ENCODE peak calls at places on chromosomes 3 and 15, in nine cellular contexts. N is HTR-8/SVneo; A is NCI-H2029 treated with DMSO at 0.1 percent for 48 hours; Q is nephron progenitor cell; C is psoas muscle; H is NCI-H187 treated with DMSO at 0.1 percent for 48 hours; M is activated CD8-positive, alpha-beta T cell treated with anti-CD3 and anti-CD28 coated beads, Interleukin-2, amount 10 ng/mL, durations not matched to agents 7 days and 5 days; Y is progenitor cell of endocrine pancreas; Z is COR-L47. T is an unnamed sample.
A peak's percentile ranks its signal among the peaks of the same experiment; 100 is the strongest.

GRCh38 chr15:89654847-89655805 is at the start of gene KIF7:
- DNase-seq in C (no peak), H (no peak), M (peak; percentile 32), A (no peak), Z (peak; percentile 28), Q (peak; percentile 77), Y (peak; percentile 54), N (peak; percentile 83), T (peak; percentile 58)

GRCh38 chr3:80190051-80190450 is 422.3 kb upstream of the ROBO1 start:
- DNase-seq in A (no peak), Y (no peak), C (no peak), Q (peak; percentile 4), H (no peak), Z (no peak), M (no peak), N (peak; percentile 42), T (no peak)

GRCh38 chr3:120470870-120471269 is 20.1 kb upstream of the FSTL1 start:
- DNase-seq in N (no peak), A (no peak), Z (no peak), H (no peak), Y (no peak), M (no peak), C (no peak), Q (no peak), T (no peak)

GRCh38 chr3:29065211-29065785 is 215.6 kb upstream of the RBMS3 start:
- DNase-seq in Z (peak; percentile 78), Y (no peak), Q (peak; percentile 45), N (peak; percentile 78), A (peak; percentile 95), C (peak; percentile 66), H (peak; percentile 7), M (no peak), T (peak; percentile 83)

GRCh38 chr15:89429023-89429422 is 67.4 kb downstream of the RHCG start:
- DNase-seq in Q (no peak), Z (peak; percentile 22), C (no peak), H (no peak), A (no peak), Y (no peak), N (no peak), M (no peak), T (no peak)

GRCh38 chr15:64151727-64152506 is at the start of gene SNX22:
- DNase-seq in M (no peak), A (no peak), Y (peak; percentile 25), C (no peak), N (no peak), H (no peak), Z (peak; percentile 35), Q (peak; percentile 48), T (peak; percentile 54)

GRCh38 chr3:20186600-20187004 is 596 bp upstream of the SGO1 start:
- DNase-seq in N (no peak), Q (peak; percentile 4), Z (no peak), Y (no peak), M (no peak), C (no peak), A (no peak), H (no peak), T (no peak)

GRCh38 chr15:60703196-60703933 is 224.4 kb upstream of the ICE2 start:
- DNase-seq in Q (no peak), H (no peak), N (no peak), C (peak; percentile 52), A (no peak), Z (no peak), M (no peak), Y (no peak), T (no peak)

GRCh38 chr3:170179444-170179843 is 2.1 kb downstream of the PHC3 start:
- DNase-seq in H (no peak), C (no peak), Q (no peak), M (no peak), A (no peak), Y (no peak), Z (no peak), N (no peak), T (no peak)

GRCh38 chr15:36278219-36278618 is 301.2 kb upstream of the CDIN1 start:
- DNase-seq in M (no peak), A (no peak), C (no peak), Y (no peak), H (no peak), Q (no peak), Z (peak; percentile 44), N (peak; percentile 10), T (peak; percentile 29)

GRCh38 chr3:42980909-42981308 is 1.8 kb downstream of the GASK1A start:
- DNase-seq in N (no peak), Z (no peak), H (no peak), Q (no peak), Y (no peak), M (no peak), A (no peak), C (no peak), T (no peak)

GRCh38 chr15:77481670-77482069 is 61.0 kb downstream of the HMG20A start:
- DNase-seq in M (no peak), N (peak; percentile 38), H (no peak), C (no peak), Z (peak; percentile 57), Q (no peak), A (no peak), Y (no peak), T (no peak)

GRCh38 chr15:37098468-37099320 is 1.7 kb downstream of the MEIS2 start:
- DNase-seq in A (no peak), Z (peak; percentile 37), Y (no peak), N (no peak), C (peak; percentile 62), Q (peak; percentile 57), M (peak; percentile 28), H (no peak), T (peak; percentile 62)

GRCh38 chr15:72179950-72180581 is 17.5 kb downstream of the GRAMD2A start:
- DNase-seq in Q (no peak), A (no peak), C (peak; percentile 41), M (no peak), Z (no peak), N (no peak), H (no peak), Y (no peak), T (no peak)

GRCh38 chr15:66835558-66835878 is 133.5 kb downstream of the SMAD6 start:
- DNase-seq in Q (no peak), M (no peak), C (no peak), Y (no peak), H (no peak), Z (no peak), A (no peak), N (no peak), T (no peak)

GRCh38 chr3:57661404-57661803 is 31.5 kb downstream of the DENND6A start:
- DNase-seq in Y (no peak), M (no peak), A (no peak), N (no peak), C (no peak), Q (no peak), Z (no peak), H (no peak), T (no peak)

GRCh38 chr15:88484781-88485246 is 17.3 kb downstream of the MRPS11 start:
- DNase-seq in M (no peak), Z (no peak), N (no peak), C (no peak), A (no peak), Q (no peak), Y (no peak), H (no peak), T (no peak)

GRCh38 chr15:22956257-22956979 is 23.8 kb downstream of the CYFIP1 start:
- DNase-seq in Y (no peak), Z (no peak), M (no peak), A (no peak), N (no peak), Q (no peak), H (no peak), C (no peak), T (no peak)

GRCh38 chr3:132987396-132987795 is 50.8 kb upstream of the TMEM108 start:
- DNase-seq in Z (no peak), H (no peak), A (no peak), Y (no peak), M (no peak), Q (no peak), N (no peak), C (no peak), T (no peak)

GRCh38 chr15:63109498-63110290 is 12.0 kb upstream of the LACTB start:
- DNase-seq in A (no peak), N (no peak), Z (no peak), C (no peak), M (no peak), Y (no peak), Q (no peak), H (no peak), T (no peak)

GRCh38 chr15:74994685-74995084 is 678 bp upstream of the SCAMP5 start:
- DNase-seq in Y (no peak), A (no peak), N (no peak), Z (no peak), M (no peak), C (no peak), H (no peak), Q (no peak), T (no peak)

GRCh38 chr3:39548282-39548681 is 80.8 kb downstream of the MOBP start:
- DNase-seq in M (no peak), C (no peak), Z (no peak), Q (no peak), N (no peak), H (no peak), Y (no peak), A (no peak), T (no peak)

GRCh38 chr3:124296416-124296815 is 304.5 kb upstream of the ROPN1 start:
- DNase-seq in Q (no peak), N (no peak), Z (no peak), C (no peak), Y (no peak), H (no peak), M (no peak), A (no peak), T (no peak)

GRCh38 chr15:45670511-45670910 is 35.7 kb downstream of the SQOR start:
- DNase-seq in Z (no peak), M (no peak), C (no peak), Y (no peak), Q (no peak), A (no peak), N (no peak), H (no peak), T (no peak)